ENCODE peak calls at places on chromosomes 2 and 18, in ten cellular contexts. One of them, this sample, is unnamed.

GRCh38 chr18:59900222-59901128 is 679 bp downstream of the PMAIP1 start:
- DNase-seq in tibial artery: no peak
- DNase-seq in pancreas: no peak
- DNase-seq in PC-3: peak; percentile 70
- DNase-seq in fibroblast of lung: peak; percentile 88
- DNase-seq in PC-9: no peak
- DNase-seq in heart left ventricle: peak; percentile 7
- DNase-seq in MM.1S: peak; percentile 68
- DNase-seq in ovary: no peak
- DNase-seq in GM23338: peak; percentile 85
- DNase-seq in this sample: peak; percentile 33

GRCh38 chr2:216884347-216884746 is 24.5 kb upstream of the TNP1 start:
- DNase-seq in tibial artery: no peak
- DNase-seq in pancreas: no peak
- DNase-seq in PC-3: no peak
- DNase-seq in fibroblast of lung: no peak
- DNase-seq in PC-9: no peak
- DNase-seq in heart left ventricle: no peak
- DNase-seq in MM.1S: no peak
- DNase-seq in ovary: no peak
- DNase-seq in GM23338: no peak
- DNase-seq in this sample: no peak

GRCh38 chr2:144834954-144835633 is 315.2 kb upstream of the ZEB2 start:
- DNase-seq in tibial artery: no peak
- DNase-seq in pancreas: no peak
- DNase-seq in PC-3: peak; percentile 10
- DNase-seq in fibroblast of lung: peak; percentile 81
- DNase-seq in PC-9: no peak
- DNase-seq in heart left ventricle: peak; percentile 52
- DNase-seq in MM.1S: no peak
- DNase-seq in ovary: peak; percentile 56
- DNase-seq in GM23338: no peak
- DNase-seq in this sample: peak; percentile 5

GRCh38 chr2:190578158-190579057 is 43.9 kb upstream of the NEMP2 start:
- DNase-seq in tibial artery: no peak
- DNase-seq in pancreas: no peak
- DNase-seq in PC-3: peak; percentile 93
- DNase-seq in fibroblast of lung: peak; percentile 89
- DNase-seq in PC-9: peak; percentile 41
- DNase-seq in heart left ventricle: peak; percentile 56
- DNase-seq in MM.1S: no peak
- DNase-seq in ovary: no peak
- DNase-seq in GM23338: no peak
- DNase-seq in this sample: peak; percentile 34

GRCh38 chr2:119888673-119889072 is 124.2 kb upstream of the EPB41L5 start:
- DNase-seq in tibial artery: no peak
- DNase-seq in pancreas: no peak
- DNase-seq in PC-3: peak; percentile 18
- DNase-seq in fibroblast of lung: peak; percentile 90
- DNase-seq in PC-9: no peak
- DNase-seq in heart left ventricle: no peak
- DNase-seq in MM.1S: no peak
- DNase-seq in ovary: no peak
- DNase-seq in GM23338: no peak
- DNase-seq in this sample: no peak

GRCh38 chr2:72991439-72991725 is 74.1 kb downstream of the EMX1 start:
- DNase-seq in tibial artery: no peak
- DNase-seq in pancreas: peak; percentile 36
- DNase-seq in PC-3: no peak
- DNase-seq in fibroblast of lung: no peak
- DNase-seq in PC-9: no peak
- DNase-seq in heart left ventricle: no peak
- DNase-seq in MM.1S: no peak
- DNase-seq in ovary: no peak
- DNase-seq in GM23338: no peak
- DNase-seq in this sample: no peak

GRCh38 chr2:118878531-118879149 is 31.2 kb upstream of the EN1 start:
- DNase-seq in tibial artery: no peak
- DNase-seq in pancreas: no peak
- DNase-seq in PC-3: peak; percentile 94
- DNase-seq in fibroblast of lung: no peak
- DNase-seq in PC-9: no peak
- DNase-seq in heart left ventricle: no peak
- DNase-seq in MM.1S: no peak
- DNase-seq in ovary: no peak
- DNase-seq in GM23338: no peak
- DNase-seq in this sample: no peak

GRCh38 chr18:49321800-49322461 is 138.5 kb downstream of the DYM start:
- DNase-seq in tibial artery: no peak
- DNase-seq in pancreas: no peak
- DNase-seq in PC-3: no peak
- DNase-seq in fibroblast of lung: peak; percentile 60
- DNase-seq in PC-9: no peak
- DNase-seq in heart left ventricle: no peak
- DNase-seq in MM.1S: no peak
- DNase-seq in ovary: no peak
- DNase-seq in GM23338: no peak
- DNase-seq in this sample: no peak

GRCh38 chr2:21183306-21183705 is 59.5 kb downstream of the TDRD15 start:
- DNase-seq in tibial artery: no peak
- DNase-seq in pancreas: no peak
- DNase-seq in PC-3: no peak
- DNase-seq in fibroblast of lung: no peak
- DNase-seq in PC-9: no peak
- DNase-seq in heart left ventricle: no peak
- DNase-seq in MM.1S: no peak
- DNase-seq in ovary: no peak
- DNase-seq in GM23338: no peak
- DNase-seq in this sample: no peak

GRCh38 chr2:239625913-239626734 is 225.3 kb upstream of the HDAC4 start:
- DNase-seq in tibial artery: no peak
- DNase-seq in pancreas: no peak
- DNase-seq in PC-3: no peak
- DNase-seq in fibroblast of lung: no peak
- DNase-seq in PC-9: no peak
- DNase-seq in heart left ventricle: no peak
- DNase-seq in MM.1S: no peak
- DNase-seq in ovary: no peak
- DNase-seq in GM23338: no peak
- DNase-seq in this sample: no peak

GRCh38 chr18:75071866-75072671 is 136.9 kb downstream of the PTGR3 start:
- DNase-seq in tibial artery: no peak
- DNase-seq in pancreas: no peak
- DNase-seq in PC-3: no peak
- DNase-seq in fibroblast of lung: no peak
- DNase-seq in PC-9: no peak
- DNase-seq in heart left ventricle: no peak
- DNase-seq in MM.1S: no peak
- DNase-seq in ovary: no peak
- DNase-seq in GM23338: no peak
- DNase-seq in this sample: no peak

GRCh38 chr18:332007-332406 is 64.2 kb upstream of the THOC1 start:
- DNase-seq in tibial artery: peak; percentile 52
- DNase-seq in pancreas: no peak
- DNase-seq in PC-3: no peak
- DNase-seq in fibroblast of lung: no peak
- DNase-seq in PC-9: no peak
- DNase-seq in heart left ventricle: peak; percentile 18
- DNase-seq in MM.1S: no peak
- DNase-seq in ovary: no peak
- DNase-seq in GM23338: no peak
- DNase-seq in this sample: no peak

GRCh38 chr2:239160226-239161143 is 240.3 kb downstream of the HDAC4 start:
- DNase-seq in tibial artery: peak; percentile 14
- DNase-seq in pancreas: peak; percentile 34
- DNase-seq in PC-3: no peak
- DNase-seq in fibroblast of lung: peak; percentile 4
- DNase-seq in PC-9: no peak
- DNase-seq in heart left ventricle: no peak
- DNase-seq in MM.1S: no peak
- DNase-seq in ovary: peak; percentile 7
- DNase-seq in GM23338: no peak
- DNase-seq in this sample: no peak

GRCh38 chr2:11835403-11835802 is 89.0 kb downstream of the LPIN1 start:
- DNase-seq in tibial artery: no peak
- DNase-seq in pancreas: no peak
- DNase-seq in PC-3: peak; percentile 33
- DNase-seq in fibroblast of lung: no peak
- DNase-seq in PC-9: no peak
- DNase-seq in heart left ventricle: no peak
- DNase-seq in MM.1S: no peak
- DNase-seq in ovary: no peak
- DNase-seq in GM23338: no peak
- DNase-seq in this sample: no peak
- TF ChIP-seq CTCF in tibial artery: no peak
- TF ChIP-seq CTCF in pancreas: no peak
- TF ChIP-seq CTCF in PC-3: peak; percentile 51
- TF ChIP-seq CTCF in fibroblast of lung: peak; percentile 29
- TF ChIP-seq CTCF in PC-9: peak; percentile 21
- TF ChIP-seq CTCF in heart left ventricle: no peak
- TF ChIP-seq CTCF in MM.1S: no peak
- TF ChIP-seq CTCF in ovary: no peak
- TF ChIP-seq CTCF in GM23338: no peak
- TF ChIP-seq CTCF in this sample: no peak

GRCh38 chr2:168462543-168463045 is 6.5 kb downstream of the CERS6 start:
- DNase-seq in tibial artery: no peak
- DNase-seq in pancreas: no peak
- DNase-seq in PC-3: no peak
- DNase-seq in fibroblast of lung: no peak
- DNase-seq in PC-9: no peak
- DNase-seq in heart left ventricle: no peak
- DNase-seq in MM.1S: no peak
- DNase-seq in ovary: no peak
- DNase-seq in GM23338: no peak
- DNase-seq in this sample: no peak
- H3K4me1 ChIP-seq in tibial artery: no peaks in the 10 kb centered on the region
- H3K4me1 ChIP-seq in pancreas: peaks cover 16% of the 10 kb centered on the region
- H3K4me1 ChIP-seq in PC-3: peaks cover 36% of the 10 kb centered on the region
- H3K4me1 ChIP-seq in fibroblast of lung: peaks cover 2% of the 10 kb centered on the region
- H3K4me1 ChIP-seq in PC-9: peaks cover 27% of the 10 kb centered on the region
- H3K4me1 ChIP-seq in heart left ventricle: peaks cover 62% of the 10 kb centered on the region
- H3K4me1 ChIP-seq in MM.1S: peaks cover 37% of the 10 kb centered on the region
- H3K4me1 ChIP-seq in ovary: peaks cover 5% of the 10 kb centered on the region
- H3K4me1 ChIP-seq in GM23338: peaks cover 50% of the 10 kb centered on the region
- H3K4me1 ChIP-seq in this sample: peaks cover 8% of the 10 kb centered on the region

DNA sequence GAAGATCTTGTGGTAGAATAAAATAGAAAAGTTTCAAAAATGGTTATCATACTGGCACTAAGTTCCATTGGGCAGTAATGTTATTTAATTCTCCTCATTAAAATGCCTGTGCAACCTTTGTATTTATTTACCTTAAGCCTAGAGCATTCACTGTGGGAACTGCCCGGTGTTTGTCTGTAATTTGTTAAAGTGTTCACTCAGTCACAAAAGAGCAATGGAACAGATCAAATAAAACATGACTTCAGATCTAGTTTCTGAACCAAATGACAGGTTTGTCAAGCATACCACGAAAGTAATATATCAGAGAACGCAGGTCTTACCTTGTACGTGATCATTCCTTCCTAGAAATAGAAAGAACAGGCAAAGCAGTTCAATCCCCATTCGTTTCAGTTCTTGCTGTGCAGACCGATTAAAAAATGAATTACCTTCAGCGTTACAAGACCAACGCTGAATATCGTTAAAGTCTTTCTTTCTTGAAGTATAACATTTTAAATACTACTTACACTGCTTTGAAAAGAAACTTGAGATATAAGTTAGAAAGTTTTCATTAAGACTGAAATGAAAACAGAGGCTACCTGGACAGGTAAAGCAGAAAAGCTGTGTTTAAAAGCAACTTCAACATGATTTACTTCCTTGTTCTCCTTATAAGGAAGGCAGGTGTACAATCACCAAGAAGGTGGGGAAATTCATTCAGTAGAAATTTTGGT is at the start of gene ITGB6:
- DNase-seq in tibial artery: no peak
- DNase-seq in pancreas: no peak
- DNase-seq in PC-3: no peak
- DNase-seq in fibroblast of lung: no peak
- DNase-seq in PC-9: no peak
- DNase-seq in heart left ventricle: no peak
- DNase-seq in MM.1S: no peak
- DNase-seq in ovary: no peak
- DNase-seq in GM23338: no peak
- DNase-seq in this sample: no peak
- H3K27ac ChIP-seq in tibial artery: no peak within 1 kb of the TSS
- H3K27ac ChIP-seq in pancreas: peak within 1 kb of the TSS; percentile 67
- H3K27ac ChIP-seq in PC-3: peak within 1 kb of the TSS; percentile 27
- H3K27ac ChIP-seq in fibroblast of lung: no peak within 1 kb of the TSS
- H3K27ac ChIP-seq in PC-9: peak within 1 kb of the TSS; percentile 97
- H3K27ac ChIP-seq in heart left ventricle: no peak within 1 kb of the TSS
- H3K27ac ChIP-seq in MM.1S: no peak within 1 kb of the TSS
- H3K27ac ChIP-seq in ovary: no peak within 1 kb of the TSS
- H3K27ac ChIP-seq in GM23338: no peak within 1 kb of the TSS
- H3K27ac ChIP-seq in this sample: peak within 1 kb of the TSS; percentile 58

GRCh38 chr2:230564805-230565779 is 147.6 kb upstream of the CAB39 start:
- DNase-seq in tibial artery: no peak
- DNase-seq in pancreas: no peak
- DNase-seq in PC-3: peak; percentile 68
- DNase-seq in fibroblast of lung: peak; percentile 69
- DNase-seq in PC-9: no peak
- DNase-seq in heart left ventricle: no peak
- DNase-seq in MM.1S: no peak
- DNase-seq in ovary: no peak
- DNase-seq in GM23338: no peak
- DNase-seq in this sample: no peak

GRCh38 chr2:230570987-230571386 is 141.7 kb upstream of the CAB39 start:
- DNase-seq in tibial artery: no peak
- DNase-seq in pancreas: no peak
- DNase-seq in PC-3: no peak
- DNase-seq in fibroblast of lung: no peak
- DNase-seq in PC-9: no peak
- DNase-seq in heart left ventricle: no peak
- DNase-seq in MM.1S: no peak
- DNase-seq in ovary: no peak
- DNase-seq in GM23338: no peak
- DNase-seq in this sample: no peak

GRCh38 chr2:230569298-230569697 is 143.3 kb upstream of the CAB39 start:
- DNase-seq in tibial artery: no peak
- DNase-seq in pancreas: no peak
- DNase-seq in PC-3: no peak
- DNase-seq in fibroblast of lung: no peak
- DNase-seq in PC-9: no peak
- DNase-seq in heart left ventricle: no peak
- DNase-seq in MM.1S: no peak
- DNase-seq in ovary: no peak
- DNase-seq in GM23338: no peak
- DNase-seq in this sample: no peak
- TF ChIP-seq CTCF in tibial artery: no peak
- TF ChIP-seq CTCF in pancreas: no peak
- TF ChIP-seq CTCF in PC-3: no peak
- TF ChIP-seq CTCF in fibroblast of lung: no peak
- TF ChIP-seq CTCF in PC-9: no peak
- TF ChIP-seq CTCF in heart left ventricle: no peak
- TF ChIP-seq CTCF in MM.1S: no peak
- TF ChIP-seq CTCF in ovary: no peak
- TF ChIP-seq CTCF in GM23338: no peak
- TF ChIP-seq CTCF in this sample: no peak

This sample was measured in prostate gland.